ENCODE peak calls at places on chromosomes 2 and 18, in four cellular contexts. B is cardiac muscle cell, P is spleen, X is WERI-Rb-1. D is an unnamed sample.

GRCh38 chr18:11861583-11862288 is 10.5 kb downstream of the CHMP1B start:
- DNase-seq in P (peak), B (peak), X (no peak), D (peak)

GRCh38 chr2:26269571-26270170 is 24.9 kb downstream of the HADHB start:
- DNase-seq in X (no peak), P (no peak), B (no peak), D (no peak)

GRCh38 chr2:143574069-143574468 is 444.9 kb downstream of the ARHGAP15 start:
- DNase-seq in P (no peak), B (no peak), X (no peak), D (no peak)

GRCh38 chr2:33126973-33127372 is 180.2 kb downstream of the LTBP1 start:
- DNase-seq in X (no peak), B (peak), P (no peak), D (peak)

GRCh38 chr2:159497256-159497655 is 119.1 kb downstream of the BAZ2B start:
- DNase-seq in X (no peak), P (no peak), B (peak), D (peak)

GRCh38 chr18:9806905-9807304 is 78.9 kb upstream of the TXNDC2 start:
- DNase-seq in P (no peak), X (no peak), B (no peak), D (no peak)

GRCh38 chr2:56127013-56127772 is 56.6 kb upstream of the CCDC85A start:
- DNase-seq in X (no peak), P (no peak), B (no peak), D (no peak)

GRCh38 chr2:88321614-88322248 is 130.8 kb downstream of the FOXI3 start:
- DNase-seq in X (no peak), B (no peak), P (no peak), D (no peak)

GRCh38 chr2:56170988-56171387 is 12.8 kb upstream of the CCDC85A start:
- DNase-seq in X (no peak), B (no peak), P (no peak), D (no peak)

GRCh38 chr2:33085646-33086045 is 138.9 kb downstream of the LTBP1 start:
- DNase-seq in P (no peak), X (no peak), B (no peak), D (no peak)

DNA sequence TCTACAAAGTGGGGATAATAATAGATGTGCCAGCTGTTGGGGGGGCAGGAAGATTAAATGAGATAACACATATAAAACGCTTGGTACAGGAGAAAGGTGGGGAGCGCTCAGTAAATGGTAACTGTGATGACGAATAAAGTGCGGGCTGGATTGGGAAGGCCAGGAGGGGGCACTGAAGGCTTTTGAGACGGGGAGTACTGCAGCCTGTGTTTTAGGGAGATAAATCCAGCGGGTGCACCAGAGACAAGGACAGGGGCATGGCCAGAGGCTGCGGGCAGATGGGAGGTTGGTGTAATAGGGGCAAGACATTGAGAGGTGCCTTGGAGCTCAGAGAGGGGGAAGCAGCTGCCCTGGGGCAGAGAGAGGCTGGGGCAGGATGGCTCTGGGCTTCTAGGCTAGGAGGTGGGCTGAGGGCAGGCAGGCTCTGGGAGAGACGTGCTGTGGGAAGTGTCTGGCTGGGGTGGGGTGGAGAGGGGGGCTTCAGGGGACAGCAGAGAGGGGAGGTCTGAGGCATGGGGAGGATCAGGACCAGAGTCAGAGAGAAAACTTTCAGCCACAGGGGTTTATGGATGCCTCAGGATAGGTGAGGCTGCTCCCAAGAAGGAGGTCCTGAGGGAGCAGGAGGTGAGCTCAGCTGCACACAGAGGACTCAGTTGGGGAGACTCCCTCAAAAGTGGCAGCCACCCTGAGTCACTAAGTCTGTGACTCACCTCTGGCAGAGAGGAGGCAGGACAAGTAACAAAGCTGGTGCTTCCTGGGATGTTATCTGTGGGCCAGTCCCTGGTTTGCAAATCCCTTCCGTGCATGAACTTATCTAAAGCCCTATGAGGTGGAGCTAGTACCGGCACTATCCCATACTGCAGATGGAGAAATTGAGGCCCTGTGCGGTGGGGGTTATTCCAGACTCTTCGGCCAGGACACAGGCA is 18.9 kb downstream of the TEX44 start:
- DNase-seq in B (peak), P (no peak), X (peak), D (peak)
- H3K4me3 ChIP-seq in B (no peak), P (no peak), X (no peak), D (no peak)

DNA sequence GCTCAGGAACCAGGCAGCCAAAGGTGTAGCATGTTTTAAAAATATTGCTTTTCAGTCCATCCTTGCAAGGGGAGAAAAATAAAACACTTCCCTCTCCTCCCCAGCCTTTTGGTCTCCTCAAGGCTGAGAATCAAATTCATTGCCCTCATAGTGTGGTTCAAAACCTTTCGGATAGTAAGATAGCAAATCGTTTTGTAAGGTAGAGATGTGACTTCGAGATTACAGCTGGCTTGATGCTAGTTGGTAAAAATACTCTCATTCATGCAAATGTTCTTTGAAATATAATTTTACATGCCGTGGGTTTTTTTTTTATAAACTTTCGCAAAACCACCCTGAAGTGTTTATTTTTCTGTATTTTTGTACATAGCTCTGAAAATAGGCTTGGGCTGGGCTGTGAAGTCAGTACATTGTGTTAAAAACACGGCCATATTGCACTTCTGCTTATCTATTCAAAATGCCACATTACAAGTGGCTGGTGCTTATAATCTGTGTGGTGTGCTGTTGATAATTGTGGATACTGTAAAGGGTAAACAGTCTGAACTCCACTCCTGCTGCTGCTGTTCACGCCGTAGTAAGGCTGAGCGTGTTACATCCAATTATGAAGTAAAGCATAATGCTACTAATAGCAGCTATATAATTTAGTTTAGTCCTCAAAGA is 172.0 kb upstream of the SIX3 start:
- DNase-seq in B (no peak), P (no peak), X (no peak), D (no peak)
- H3K4me3 ChIP-seq in B (no peak), P (no peak), X (peak), D (no peak)

DNA sequence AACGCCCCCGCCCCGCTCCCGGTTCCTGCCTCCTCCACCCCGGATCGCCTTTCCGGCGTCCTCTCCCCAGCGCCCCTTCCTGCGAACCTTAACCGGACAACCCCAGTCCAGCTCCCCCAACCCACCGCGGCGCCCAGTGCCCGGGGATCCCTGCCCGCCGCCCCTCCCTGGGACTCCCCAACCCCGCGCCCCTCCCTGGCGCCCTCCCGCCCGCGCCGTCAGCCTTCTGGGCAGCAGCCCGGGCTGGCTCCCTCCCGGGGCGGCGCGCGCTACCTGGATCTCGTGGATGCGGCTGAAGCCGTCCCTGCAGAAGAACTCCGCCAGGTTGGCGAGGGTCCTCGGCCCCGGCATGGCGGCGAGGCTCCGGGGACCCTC is 396 bp downstream of the CYP27C1 start:
- DNase-seq in B (no peak), P (no peak), X (peak), D (no peak)
- H3K4me3 ChIP-seq in B (peak), P (peak), X (peak), D (peak)

GRCh38 chr2:152510636-152511035 is 175.7 kb downstream of the FMNL2 start:
- DNase-seq in B (no peak), X (no peak), P (no peak), D (no peak)
- H3K4me3 ChIP-seq in B (no peak), X (no peak), P (no peak), D (no peak)

DNA sequence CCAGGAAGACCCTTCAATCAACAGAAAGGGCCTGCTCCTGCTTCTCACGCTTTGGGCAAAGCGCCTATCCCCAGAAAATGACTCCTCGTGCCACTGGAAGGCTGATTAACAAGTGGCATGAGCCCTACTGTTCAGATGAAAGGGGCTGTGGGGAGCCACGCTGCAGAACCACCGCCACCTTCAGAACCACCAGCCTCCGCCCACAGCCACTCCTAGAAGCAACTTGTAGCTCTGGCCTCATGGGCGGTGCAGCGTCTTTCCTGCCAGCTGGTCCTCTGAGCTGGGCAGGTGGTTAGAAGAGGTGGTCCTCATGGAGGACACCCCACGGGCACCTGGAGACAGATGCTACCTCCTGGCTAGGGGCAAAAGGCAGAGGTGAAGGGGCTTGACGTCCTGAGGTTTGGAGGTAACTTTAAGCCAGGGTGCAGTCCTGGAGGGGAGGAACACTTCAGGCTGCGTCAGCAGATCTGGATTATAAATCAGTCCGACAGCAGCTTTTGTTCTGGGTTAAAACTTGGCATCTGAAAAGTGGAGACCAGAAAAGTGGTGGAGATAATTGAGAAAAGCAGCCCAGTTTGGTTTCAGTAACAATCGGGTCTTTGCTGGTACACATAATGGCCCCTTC is 863 bp upstream of the SEMA4C start:
- DNase-seq in X (peak), B (no peak), P (peak), D (no peak)
- H3K4me3 ChIP-seq in X (peak), B (peak), P (peak), D (peak)

GRCh38 chr2:85660725-85661124 is 7.3 kb downstream of the SFTPB start:
- DNase-seq in B (no peak), X (no peak), P (no peak), D (no peak)

GRCh38 chr2:85663684-85664565 is 4.1 kb downstream of the SFTPB start:
- DNase-seq in B (no peak), X (no peak), P (no peak), D (no peak)

GRCh38 chr2:85661139-85661858 is 6.7 kb downstream of the SFTPB start:
- DNase-seq in B (no peak), P (no peak), X (no peak), D (peak)

GRCh38 chr2:85665264-85665937 is 2.6 kb downstream of the SFTPB start:
- DNase-seq in X (no peak), P (no peak), B (no peak), D (no peak)

DNA sequence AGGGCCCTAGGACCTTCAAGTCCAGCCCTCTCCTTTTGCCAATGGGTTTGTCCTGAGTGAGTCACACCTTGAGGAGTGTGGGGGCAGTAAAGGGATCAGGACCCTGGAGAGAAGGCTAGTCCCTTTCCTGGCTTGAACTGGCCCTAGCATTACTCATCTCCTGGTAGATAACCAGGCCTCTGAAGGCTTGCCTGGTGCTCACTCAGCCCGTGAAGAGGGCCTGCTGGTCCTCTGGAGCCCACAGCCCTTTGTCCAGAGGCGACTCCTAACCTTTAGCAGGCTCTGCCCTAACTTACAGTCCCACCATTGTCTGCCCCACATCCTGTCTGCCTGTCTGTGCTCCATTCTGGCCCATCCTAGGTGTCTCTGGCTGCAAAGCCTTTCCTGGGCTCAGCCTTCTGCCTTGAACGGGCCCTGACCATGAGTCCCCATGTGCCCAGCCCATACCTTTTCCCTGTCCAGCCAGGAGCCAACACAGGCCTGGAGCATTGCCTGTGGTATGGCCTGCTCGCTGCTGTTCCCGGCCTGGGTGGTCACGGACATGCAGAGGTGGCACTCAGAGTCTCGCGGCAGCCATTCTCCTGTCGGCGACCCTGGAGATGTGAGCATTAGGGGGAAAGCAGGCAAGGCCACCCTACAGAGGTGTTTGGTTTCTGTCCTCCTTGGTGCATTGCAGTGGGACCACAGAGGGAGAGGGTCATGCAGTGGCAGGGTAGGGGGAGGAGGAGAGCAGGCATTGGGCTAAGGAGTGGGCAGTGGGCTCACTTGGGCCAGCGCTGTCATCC is 4.9 kb downstream of the SFTPB start:
- DNase-seq in X (no peak), P (no peak), B (peak), D (peak)
- H3K4me3 ChIP-seq in X (no peak), P (no peak), B (no peak), D (no peak)

DNA sequence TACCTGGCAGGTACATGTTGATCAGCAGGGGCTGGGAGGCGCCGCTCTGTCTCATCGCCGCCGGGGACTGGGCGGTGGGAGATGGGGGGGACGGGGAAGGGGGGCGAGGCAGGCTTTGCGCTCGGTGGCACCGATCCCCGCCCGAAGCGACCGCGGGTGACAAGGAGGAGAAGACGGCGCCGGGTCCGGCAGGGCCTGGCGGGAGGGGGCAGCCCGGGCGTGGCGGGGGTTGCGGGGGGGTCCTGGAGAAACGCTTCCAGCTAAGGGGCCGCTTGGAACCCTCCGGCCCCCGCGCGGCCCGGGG is at the start of gene FEV:
- DNase-seq in P (no peak), X (peak), B (no peak), D (no peak)
- H3K4me3 ChIP-seq in P (peak), X (peak), B (peak), D (no peak)

DNA sequence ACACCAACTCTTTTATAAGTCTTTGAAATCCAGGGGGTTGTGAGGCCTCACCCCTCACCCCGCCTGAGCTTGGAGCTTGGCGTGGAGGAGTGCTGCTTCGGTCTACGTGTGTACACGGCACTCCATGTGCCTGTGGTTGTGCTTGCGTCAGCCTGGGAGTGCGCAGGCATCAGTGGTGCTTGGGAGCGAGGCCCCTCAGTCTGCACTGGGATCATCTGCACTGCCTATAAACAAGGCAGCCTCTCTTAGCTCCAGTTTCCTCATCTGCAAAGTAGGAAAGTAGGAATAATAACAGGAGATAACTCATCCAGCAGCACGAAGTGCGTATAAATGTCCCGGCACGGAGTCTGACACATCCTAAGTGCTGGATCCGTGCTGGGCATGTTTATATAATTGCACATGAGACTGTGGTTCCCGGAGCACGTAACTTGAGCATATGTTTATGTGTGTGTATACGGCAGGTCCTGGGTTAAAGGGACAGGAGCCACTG is 1.2 kb downstream of the GYPC start:
- DNase-seq in X (no peak), P (peak), B (peak), D (peak)
- H3K4me3 ChIP-seq in X (no peak), P (peak), B (peak), D (peak)